ENCODE peak calls at places on chromosomes 5 and 9, in ten cellular contexts. One of them, this sample, is unnamed.

GRCh38 chr9:127093319-127094020 is 29.0 kb downstream of the ANGPTL2 start:
- DNase-seq in SK-N-SH: no peak
- DNase-seq in ovary: no peak
- DNase-seq in suprapubic skin: peak
- DNase-seq in stomach: no peak
- DNase-seq in A549: no peak
- DNase-seq in tibial nerve: no peak
- DNase-seq in transverse colon: no peak
- DNase-seq in K562: no peak
- DNase-seq in upper lobe of left lung: no peak
- DNase-seq in this sample: peak

GRCh38 chr9:87816041-87816440 is 66.6 kb upstream of the SPATA31E1 start:
- DNase-seq in SK-N-SH: no peak
- DNase-seq in ovary: no peak
- DNase-seq in suprapubic skin: no peak
- DNase-seq in stomach: no peak
- DNase-seq in A549: no peak
- DNase-seq in tibial nerve: peak
- DNase-seq in transverse colon: no peak
- DNase-seq in K562: no peak
- DNase-seq in upper lobe of left lung: no peak
- DNase-seq in this sample: no peak

GRCh38 chr5:40784916-40785315 is 13.3 kb downstream of the PRKAA1 start:
- DNase-seq in SK-N-SH: no peak
- DNase-seq in ovary: no peak
- DNase-seq in suprapubic skin: no peak
- DNase-seq in stomach: no peak
- DNase-seq in A549: no peak
- DNase-seq in tibial nerve: no peak
- DNase-seq in transverse colon: no peak
- DNase-seq in K562: no peak
- DNase-seq in upper lobe of left lung: no peak
- DNase-seq in this sample: no peak

GRCh38 chr5:181107699-181108098 is 23.3 kb downstream of the OR2V1 start:
- DNase-seq in SK-N-SH: no peak
- DNase-seq in ovary: no peak
- DNase-seq in suprapubic skin: no peak
- DNase-seq in stomach: no peak
- DNase-seq in A549: no peak
- DNase-seq in tibial nerve: no peak
- DNase-seq in transverse colon: no peak
- DNase-seq in K562: no peak
- DNase-seq in upper lobe of left lung: no peak
- DNase-seq in this sample: no peak

GRCh38 chr5:112795342-112795741 is 57.7 kb downstream of the APC start:
- DNase-seq in SK-N-SH: no peak
- DNase-seq in ovary: no peak
- DNase-seq in suprapubic skin: no peak
- DNase-seq in stomach: no peak
- DNase-seq in A549: no peak
- DNase-seq in tibial nerve: no peak
- DNase-seq in transverse colon: no peak
- DNase-seq in K562: peak
- DNase-seq in upper lobe of left lung: no peak
- DNase-seq in this sample: no peak

GRCh38 chr9:22103650-22104575 is 94.8 kb upstream of the CDKN2B start:
- DNase-seq in SK-N-SH: no peak
- DNase-seq in ovary: no peak
- DNase-seq in suprapubic skin: no peak
- DNase-seq in stomach: no peak
- DNase-seq in A549: no peak
- DNase-seq in tibial nerve: no peak
- DNase-seq in transverse colon: peak
- DNase-seq in K562: no peak
- DNase-seq in upper lobe of left lung: no peak
- DNase-seq in this sample: no peak

GRCh38 chr5:147439253-147439652 is 70.6 kb downstream of the DPYSL3 start:
- DNase-seq in SK-N-SH: no peak
- DNase-seq in ovary: no peak
- DNase-seq in suprapubic skin: no peak
- DNase-seq in stomach: no peak
- DNase-seq in A549: no peak
- DNase-seq in tibial nerve: no peak
- DNase-seq in transverse colon: no peak
- DNase-seq in K562: no peak
- DNase-seq in upper lobe of left lung: no peak
- DNase-seq in this sample: no peak

GRCh38 chr5:181130832-181131496 is at the start of gene OR2V1:
- DNase-seq in SK-N-SH: no peak
- DNase-seq in ovary: no peak
- DNase-seq in suprapubic skin: no peak
- DNase-seq in stomach: no peak
- DNase-seq in A549: no peak
- DNase-seq in tibial nerve: no peak
- DNase-seq in transverse colon: no peak
- DNase-seq in K562: no peak
- DNase-seq in upper lobe of left lung: no peak
- DNase-seq in this sample: peak

GRCh38 chr5:141762316-141762715 is 80.3 kb upstream of the ARAP3 start:
- DNase-seq in SK-N-SH: no peak
- DNase-seq in ovary: no peak
- DNase-seq in suprapubic skin: no peak
- DNase-seq in stomach: no peak
- DNase-seq in A549: no peak
- DNase-seq in tibial nerve: no peak
- DNase-seq in transverse colon: no peak
- DNase-seq in K562: no peak
- DNase-seq in upper lobe of left lung: no peak
- DNase-seq in this sample: no peak

GRCh38 chr9:125401317-125401716 is 139.7 kb downstream of the GAPVD1 start:
- DNase-seq in SK-N-SH: no peak
- DNase-seq in ovary: no peak
- DNase-seq in suprapubic skin: no peak
- DNase-seq in stomach: no peak
- DNase-seq in A549: no peak
- DNase-seq in tibial nerve: no peak
- DNase-seq in transverse colon: no peak
- DNase-seq in K562: no peak
- DNase-seq in upper lobe of left lung: no peak
- DNase-seq in this sample: no peak

GRCh38 chr5:180160215-180160614 is 48.8 kb downstream of the RASGEF1C start:
- DNase-seq in SK-N-SH: no peak
- DNase-seq in ovary: no peak
- DNase-seq in suprapubic skin: no peak
- DNase-seq in stomach: no peak
- DNase-seq in A549: no peak
- DNase-seq in tibial nerve: no peak
- DNase-seq in transverse colon: no peak
- DNase-seq in K562: no peak
- DNase-seq in upper lobe of left lung: no peak
- DNase-seq in this sample: peak

GRCh38 chr5:43425965-43426364 is 13.8 kb upstream of the CCL28 start:
- DNase-seq in SK-N-SH: no peak
- DNase-seq in ovary: no peak
- DNase-seq in suprapubic skin: no peak
- DNase-seq in stomach: peak
- DNase-seq in A549: peak
- DNase-seq in tibial nerve: no peak
- DNase-seq in transverse colon: no peak
- DNase-seq in K562: no peak
- DNase-seq in upper lobe of left lung: no peak
- DNase-seq in this sample: no peak

GRCh38 chr5:98772415-98773213 is 849 bp upstream of the RGMB start:
- DNase-seq in SK-N-SH: peak
- DNase-seq in ovary: peak
- DNase-seq in suprapubic skin: peak
- DNase-seq in stomach: peak
- DNase-seq in A549: peak
- DNase-seq in tibial nerve: no peak
- DNase-seq in transverse colon: peak
- DNase-seq in K562: no peak
- DNase-seq in upper lobe of left lung: peak
- DNase-seq in this sample: peak
- TF ChIP-seq EP300 in SK-N-SH: no peak
- TF ChIP-seq EP300 in ovary: no peak
- TF ChIP-seq EP300 in suprapubic skin: no peak
- TF ChIP-seq EP300 in stomach: no peak
- TF ChIP-seq EP300 in A549: no peak
- TF ChIP-seq EP300 in tibial nerve: no peak
- TF ChIP-seq EP300 in transverse colon: no peak
- TF ChIP-seq EP300 in K562: no peak
- TF ChIP-seq EP300 in upper lobe of left lung: no peak
- TF ChIP-seq EP300 in this sample: no peak

GRCh38 chr9:123070210-123070609 is 36.7 kb downstream of the GPR21 start:
- DNase-seq in SK-N-SH: no peak
- DNase-seq in ovary: no peak
- DNase-seq in suprapubic skin: no peak
- DNase-seq in stomach: no peak
- DNase-seq in A549: no peak
- DNase-seq in tibial nerve: no peak
- DNase-seq in transverse colon: no peak
- DNase-seq in K562: no peak
- DNase-seq in upper lobe of left lung: no peak
- DNase-seq in this sample: no peak

GRCh38 chr9:123064662-123065061 is 31.2 kb downstream of the GPR21 start:
- DNase-seq in SK-N-SH: no peak
- DNase-seq in ovary: no peak
- DNase-seq in suprapubic skin: no peak
- DNase-seq in stomach: no peak
- DNase-seq in A549: no peak
- DNase-seq in tibial nerve: no peak
- DNase-seq in transverse colon: no peak
- DNase-seq in K562: no peak
- DNase-seq in upper lobe of left lung: no peak
- DNase-seq in this sample: no peak

GRCh38 chr9:123065191-123065590 is 31.7 kb downstream of the GPR21 start:
- DNase-seq in SK-N-SH: no peak
- DNase-seq in ovary: no peak
- DNase-seq in suprapubic skin: no peak
- DNase-seq in stomach: no peak
- DNase-seq in A549: no peak
- DNase-seq in tibial nerve: no peak
- DNase-seq in transverse colon: no peak
- DNase-seq in K562: no peak
- DNase-seq in upper lobe of left lung: no peak
- DNase-seq in this sample: no peak

GRCh38 chr9:123072407-123072995 is 39.0 kb downstream of the GPR21 start:
- DNase-seq in SK-N-SH: no peak
- DNase-seq in ovary: no peak
- DNase-seq in suprapubic skin: no peak
- DNase-seq in stomach: no peak
- DNase-seq in A549: no peak
- DNase-seq in tibial nerve: no peak
- DNase-seq in transverse colon: no peak
- DNase-seq in K562: no peak
- DNase-seq in upper lobe of left lung: no peak
- DNase-seq in this sample: no peak

DNA sequence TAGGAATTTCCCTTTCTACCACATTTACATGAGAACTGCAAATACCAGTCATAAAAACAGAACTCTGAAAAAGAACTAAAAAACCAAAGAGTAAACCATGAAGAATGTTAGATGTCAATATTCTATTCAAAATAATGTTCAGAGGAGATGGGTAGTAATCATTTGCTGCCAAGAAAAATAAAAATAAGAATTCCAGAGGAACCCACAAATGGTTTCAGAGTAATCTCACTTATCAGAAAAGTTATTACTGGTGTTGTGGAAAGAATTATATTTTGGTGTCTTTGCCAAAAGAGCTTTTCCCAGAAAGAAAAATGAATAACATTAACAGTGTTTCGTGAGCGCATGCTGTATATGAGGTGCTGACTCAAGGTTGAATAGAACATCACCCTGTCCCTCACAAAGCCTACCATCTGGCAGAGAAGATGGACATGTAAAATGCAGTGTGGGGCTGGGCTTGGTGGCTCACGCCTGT is 35.6 kb downstream of the GPR21 start:
- DNase-seq in SK-N-SH: no peak
- DNase-seq in ovary: no peak
- DNase-seq in suprapubic skin: no peak
- DNase-seq in stomach: no peak
- DNase-seq in A549: no peak
- DNase-seq in tibial nerve: no peak
- DNase-seq in transverse colon: no peak
- DNase-seq in K562: no peak
- DNase-seq in upper lobe of left lung: no peak
- DNase-seq in this sample: no peak
- TF ChIP-seq EP300 in SK-N-SH: peak
- TF ChIP-seq EP300 in ovary: no peak
- TF ChIP-seq EP300 in suprapubic skin: no peak
- TF ChIP-seq EP300 in stomach: no peak
- TF ChIP-seq EP300 in A549: no peak
- TF ChIP-seq EP300 in tibial nerve: no peak
- TF ChIP-seq EP300 in transverse colon: no peak
- TF ChIP-seq EP300 in K562: no peak
- TF ChIP-seq EP300 in upper lobe of left lung: no peak
- TF ChIP-seq EP300 in this sample: no peak

GRCh38 chr9:5493597-5494511 is 16.5 kb upstream of the PDCD1LG2 start:
- DNase-seq in SK-N-SH: no peak
- DNase-seq in ovary: no peak
- DNase-seq in suprapubic skin: no peak
- DNase-seq in stomach: no peak
- DNase-seq in A549: peak
- DNase-seq in tibial nerve: peak
- DNase-seq in transverse colon: peak
- DNase-seq in K562: peak
- DNase-seq in upper lobe of left lung: no peak
- DNase-seq in this sample: no peak
- TF ChIP-seq EP300 in SK-N-SH: no peak
- TF ChIP-seq EP300 in ovary: no peak
- TF ChIP-seq EP300 in suprapubic skin: no peak
- TF ChIP-seq EP300 in stomach: no peak
- TF ChIP-seq EP300 in A549: no peak
- TF ChIP-seq EP300 in tibial nerve: no peak
- TF ChIP-seq EP300 in transverse colon: no peak
- TF ChIP-seq EP300 in K562: no peak
- TF ChIP-seq EP300 in upper lobe of left lung: no peak
- TF ChIP-seq EP300 in this sample: no peak

DNA sequence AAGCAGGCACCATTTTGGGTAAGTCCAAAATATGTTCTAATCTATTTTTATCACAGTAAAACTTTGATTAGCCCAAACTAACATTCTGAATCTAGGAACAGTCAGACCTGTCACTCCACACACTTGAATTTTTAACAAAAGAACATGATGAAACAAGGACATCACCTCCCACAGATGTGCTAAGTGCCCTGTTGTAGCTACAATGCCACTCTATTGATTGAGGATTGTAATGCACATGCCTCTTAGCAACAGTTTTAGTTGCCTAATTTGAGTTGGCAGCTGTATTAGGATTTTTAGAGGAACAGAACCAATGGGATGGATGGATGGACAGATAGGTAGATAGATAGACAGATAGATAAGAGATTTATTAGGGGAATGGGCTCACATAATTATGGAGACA is 20.3 kb upstream of the RNF20 start:
- DNase-seq in SK-N-SH: no peak
- DNase-seq in ovary: no peak
- DNase-seq in suprapubic skin: no peak
- DNase-seq in stomach: no peak
- DNase-seq in A549: no peak
- DNase-seq in tibial nerve: no peak
- DNase-seq in transverse colon: no peak
- DNase-seq in K562: no peak
- DNase-seq in upper lobe of left lung: no peak
- DNase-seq in this sample: no peak
- TF ChIP-seq EP300 in SK-N-SH: no peak
- TF ChIP-seq EP300 in ovary: no peak
- TF ChIP-seq EP300 in suprapubic skin: no peak
- TF ChIP-seq EP300 in stomach: no peak
- TF ChIP-seq EP300 in A549: no peak
- TF ChIP-seq EP300 in tibial nerve: no peak
- TF ChIP-seq EP300 in transverse colon: no peak
- TF ChIP-seq EP300 in K562: no peak
- TF ChIP-seq EP300 in upper lobe of left lung: no peak
- TF ChIP-seq EP300 in this sample: no peak